ENCODE peak calls at places on chromosomes 4 and X, in six cellular contexts. One of them, this sample, is unnamed.

GRCh38 chr4:56215901-56216300 is 171.4 kb downstream of the AASDH start:
- DNase-seq in GM12892: no peak
- DNase-seq in K562: no peak
- DNase-seq in GM12878: no peak
- DNase-seq in HepG2: no peak
- DNase-seq in H1: no peak
- DNase-seq in this sample: no peak

GRCh38 chr4:88335092-88335665 is 43.5 kb upstream of the HERC6 start:
- DNase-seq in GM12892: no peak
- DNase-seq in K562: no peak
- DNase-seq in GM12878: no peak
- DNase-seq in HepG2: peak; percentile 67
- DNase-seq in H1: peak; percentile 38
- DNase-seq in this sample: no peak

GRCh38 chr4:13538427-13538973 is 5.8 kb downstream of the NKX3-2 start:
- DNase-seq in GM12892: no peak
- DNase-seq in K562: no peak
- DNase-seq in GM12878: no peak
- DNase-seq in HepG2: no peak
- DNase-seq in H1: no peak
- DNase-seq in this sample: no peak

GRCh38 chrX:74119016-74119910 is 184.7 kb upstream of the ZCCHC13 start:
- DNase-seq in GM12892: no peak
- DNase-seq in K562: no peak
- DNase-seq in GM12878: no peak
- DNase-seq in HepG2: no peak
- DNase-seq in H1: no peak
- DNase-seq in this sample: no peak

GRCh38 chr4:55447108-55447708 is 51.5 kb downstream of the TMEM165 start:
- DNase-seq in GM12892: no peak
- DNase-seq in K562: no peak
- DNase-seq in GM12878: no peak
- DNase-seq in HepG2: no peak
- DNase-seq in H1: no peak
- DNase-seq in this sample: no peak

GRCh38 chr4:85084371-85085170 is 118.1 kb upstream of the WDFY3 start:
- DNase-seq in GM12892: no peak
- DNase-seq in K562: peak; percentile 12
- DNase-seq in GM12878: no peak
- DNase-seq in HepG2: peak; percentile 60
- DNase-seq in H1: no peak
- DNase-seq in this sample: peak; percentile 0

GRCh38 chr4:130147618-130148017 is 1051.7 kb downstream of the C4orf33 start:
- DNase-seq in GM12892: no peak
- DNase-seq in K562: no peak
- DNase-seq in GM12878: no peak
- DNase-seq in HepG2: no peak
- DNase-seq in H1: no peak
- DNase-seq in this sample: no peak

GRCh38 chrX:56728752-56729151 is 291 bp upstream of the NBDY start:
- DNase-seq in GM12892: no peak
- DNase-seq in K562: no peak
- DNase-seq in GM12878: no peak
- DNase-seq in HepG2: no peak
- DNase-seq in H1: no peak
- DNase-seq in this sample: no peak

GRCh38 chrX:13165747-13166146 is 121.3 kb upstream of the FAM9C start:
- DNase-seq in GM12892: no peak
- DNase-seq in K562: no peak
- DNase-seq in GM12878: no peak
- DNase-seq in HepG2: no peak
- DNase-seq in H1: no peak
- DNase-seq in this sample: no peak

GRCh38 chr4:171067422-171067821 is 745.8 kb upstream of the GALNTL6 start:
- DNase-seq in GM12892: no peak
- DNase-seq in K562: no peak
- DNase-seq in GM12878: peak; percentile 0
- DNase-seq in HepG2: no peak
- DNase-seq in H1: no peak
- DNase-seq in this sample: no peak

GRCh38 chr4:114694770-114695169 is 96.2 kb downstream of the UGT8 start:
- DNase-seq in GM12892: no peak
- DNase-seq in K562: peak; percentile 5
- DNase-seq in GM12878: peak; percentile 11
- DNase-seq in HepG2: peak; percentile 12
- DNase-seq in H1: no peak
- DNase-seq in this sample: no peak

GRCh38 chr4:94548571-94548970 is 96.8 kb downstream of the PDLIM5 start:
- DNase-seq in GM12892: no peak
- DNase-seq in K562: peak; percentile 54
- DNase-seq in GM12878: no peak
- DNase-seq in HepG2: peak; percentile 71
- DNase-seq in H1: no peak
- DNase-seq in this sample: no peak
- TF ChIP-seq POLR2A in GM12892: no peak
- TF ChIP-seq POLR2A in K562: no peak
- TF ChIP-seq POLR2A in GM12878: no peak
- TF ChIP-seq POLR2A in HepG2: no peak
- TF ChIP-seq POLR2A in H1: no peak
- TF ChIP-seq POLR2A in this sample: no peak

GRCh38 chrX:48697182-48697727 is 721 bp downstream of the SUV39H1 start:
- DNase-seq in GM12892: no peak
- DNase-seq in K562: no peak
- DNase-seq in GM12878: no peak
- DNase-seq in HepG2: no peak
- DNase-seq in H1: no peak
- DNase-seq in this sample: no peak

GRCh38 chrX:48696301-48697181 is at the start of gene SUV39H1:
- DNase-seq in GM12892: peak; percentile 92
- DNase-seq in K562: peak; percentile 93
- DNase-seq in GM12878: peak; percentile 45
- DNase-seq in HepG2: peak; percentile 71
- DNase-seq in H1: peak; percentile 67
- DNase-seq in this sample: peak; percentile 88

GRCh38 chrX:48695524-48695875 is 1.0 kb upstream of the SUV39H1 start:
- DNase-seq in GM12892: no peak
- DNase-seq in K562: no peak
- DNase-seq in GM12878: no peak
- DNase-seq in HepG2: no peak
- DNase-seq in H1: no peak
- DNase-seq in this sample: no peak

GRCh38 chrX:48694776-48695523 is 1.6 kb upstream of the SUV39H1 start:
- DNase-seq in GM12892: no peak
- DNase-seq in K562: no peak
- DNase-seq in GM12878: no peak
- DNase-seq in HepG2: no peak
- DNase-seq in H1: no peak
- DNase-seq in this sample: no peak

DNA sequence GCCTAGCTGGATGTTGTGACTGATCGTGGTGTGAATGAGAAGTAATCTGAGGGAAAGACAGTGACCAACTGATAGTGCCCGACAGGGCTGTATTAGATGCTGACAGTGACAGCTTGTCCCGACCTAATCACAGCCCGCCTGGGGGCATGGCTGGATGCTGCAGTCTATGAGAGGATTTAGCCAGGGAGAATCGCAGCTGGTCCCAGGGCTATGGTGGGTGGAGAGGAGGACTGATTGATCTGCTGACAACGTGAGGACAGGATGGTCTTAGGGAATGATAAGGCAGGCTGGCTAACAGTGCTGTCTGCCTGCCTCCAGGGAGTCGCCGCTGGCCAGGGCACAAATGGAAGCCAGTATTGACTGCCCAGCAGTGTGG is 621 bp upstream of the SUV39H1 start:
- DNase-seq in GM12892: no peak
- DNase-seq in K562: no peak
- DNase-seq in GM12878: no peak
- DNase-seq in HepG2: no peak
- DNase-seq in H1: no peak
- DNase-seq in this sample: no peak
- TF ChIP-seq TAF1 in GM12892: no peak
- TF ChIP-seq TAF1 in K562: no peak
- TF ChIP-seq TAF1 in GM12878: no peak
- TF ChIP-seq TAF1 in HepG2: no peak
- TF ChIP-seq TAF1 in H1: no peak
- TF ChIP-seq TAF1 in this sample: no peak

DNA sequence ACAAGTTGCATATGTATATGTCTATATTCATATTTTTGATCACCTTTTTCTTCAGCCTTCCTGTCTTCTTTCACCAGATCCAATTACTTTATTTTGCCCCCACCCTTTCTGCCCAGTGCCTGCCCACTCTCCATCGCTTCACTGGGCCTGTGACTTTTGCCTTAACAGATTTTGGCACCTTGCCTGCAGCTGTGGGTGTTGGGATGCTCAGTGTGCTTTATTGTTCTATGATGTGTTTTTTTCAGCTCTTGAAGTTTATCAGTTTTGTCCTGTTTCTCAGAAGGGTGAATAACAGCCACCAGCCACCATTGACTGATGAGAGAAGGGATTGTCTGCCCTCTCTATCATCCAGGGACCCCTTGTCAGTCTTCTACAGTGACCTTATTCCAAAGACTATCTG is 77.2 kb upstream of the GALNT7 start:
- DNase-seq in GM12892: no peak
- DNase-seq in K562: peak; percentile 30
- DNase-seq in GM12878: no peak
- DNase-seq in HepG2: no peak
- DNase-seq in H1: no peak
- DNase-seq in this sample: no peak
- TF ChIP-seq POLR2A in GM12892: no peak
- TF ChIP-seq POLR2A in K562: no peak
- TF ChIP-seq POLR2A in GM12878: no peak
- TF ChIP-seq POLR2A in HepG2: no peak
- TF ChIP-seq POLR2A in H1: no peak
- TF ChIP-seq POLR2A in this sample: no peak

DNA sequence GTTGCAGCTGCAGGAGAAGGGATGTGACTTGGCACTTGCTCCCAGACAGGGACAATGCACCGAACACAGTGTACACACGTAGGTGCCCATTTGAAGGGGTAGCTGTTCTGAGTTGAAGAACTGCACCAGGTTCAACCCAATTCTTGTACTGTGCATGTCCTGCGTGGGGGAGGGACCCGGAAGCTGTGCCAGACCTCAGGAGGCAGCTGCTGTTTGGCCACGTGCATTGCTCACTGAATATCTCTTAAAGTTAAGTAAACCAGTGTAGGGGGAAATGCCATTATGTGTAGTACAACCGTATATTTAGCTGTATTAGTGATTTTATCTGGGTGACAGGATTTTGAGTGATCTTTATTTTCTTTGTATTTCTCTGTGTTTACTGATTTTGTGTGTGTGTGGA is 12.0 kb upstream of the RBBP7 start:
- DNase-seq in GM12892: no peak
- DNase-seq in K562: peak; percentile 22
- DNase-seq in GM12878: no peak
- DNase-seq in HepG2: no peak
- DNase-seq in H1: no peak
- DNase-seq in this sample: no peak
- TF ChIP-seq TAF1 in GM12892: no peak
- TF ChIP-seq TAF1 in K562: no peak
- TF ChIP-seq TAF1 in GM12878: no peak
- TF ChIP-seq TAF1 in HepG2: no peak
- TF ChIP-seq TAF1 in H1: no peak
- TF ChIP-seq TAF1 in this sample: no peak

GRCh38 chr4:183837222-183837621 is 67.9 kb upstream of the STOX2 start:
- DNase-seq in GM12892: no peak
- DNase-seq in K562: no peak
- DNase-seq in GM12878: no peak
- DNase-seq in HepG2: no peak
- DNase-seq in H1: no peak
- DNase-seq in this sample: no peak

GRCh38 chr4:183838987-183839712 is 66.0 kb upstream of the STOX2 start:
- DNase-seq in GM12892: no peak
- DNase-seq in K562: no peak
- DNase-seq in GM12878: no peak
- DNase-seq in HepG2: no peak
- DNase-seq in H1: no peak
- DNase-seq in this sample: no peak

GRCh38 chr4:183842134-183842838 is 62.8 kb upstream of the STOX2 start:
- DNase-seq in GM12892: no peak
- DNase-seq in K562: no peak
- DNase-seq in GM12878: no peak
- DNase-seq in HepG2: no peak
- DNase-seq in H1: no peak
- DNase-seq in this sample: no peak

GRCh38 chr4:183841001-183841400 is 64.1 kb upstream of the STOX2 start:
- DNase-seq in GM12892: no peak
- DNase-seq in K562: no peak
- DNase-seq in GM12878: no peak
- DNase-seq in HepG2: no peak
- DNase-seq in H1: no peak
- DNase-seq in this sample: no peak

GRCh38 chr4:183840311-183840710 is 64.8 kb upstream of the STOX2 start:
- DNase-seq in GM12892: peak; percentile 40
- DNase-seq in K562: peak; percentile 67
- DNase-seq in GM12878: peak; percentile 5
- DNase-seq in HepG2: peak; percentile 60
- DNase-seq in H1: peak; percentile 86
- DNase-seq in this sample: peak; percentile 42
- TF ChIP-seq POLR2A in GM12892: no peak
- TF ChIP-seq POLR2A in K562: no peak
- TF ChIP-seq POLR2A in GM12878: no peak
- TF ChIP-seq POLR2A in HepG2: no peak
- TF ChIP-seq POLR2A in H1: no peak
- TF ChIP-seq POLR2A in this sample: no peak

This sample was measured in GM12891.